ENCODE peak calls at places on chromosomes 11 and 22, in nine cellular contexts. I, Z, N, K, C, D, U, G and V are unnamed samples.

GRCh38 chr11:104036603-104037394 is at the start of gene DDI1:
- DNase-seq in D (no peak), K (no peak), I (no peak), N (no peak), U (no peak), G (no peak), C (peak; percentile 59), Z (no peak), V (no peak)

GRCh38 chr11:125084057-125084416 is 20.9 kb downstream of the SLC37A2 start:
- DNase-seq in N (no peak), C (no peak), D (no peak), Z (no peak), I (no peak), K (no peak), G (no peak), U (no peak), V (no peak)

GRCh38 chr22:23106906-23107367 is 34.9 kb downstream of the RSPH14 start:
- DNase-seq in G (no peak), K (no peak), U (peak; percentile 47), C (no peak), N (no peak), I (no peak), D (no peak), Z (no peak), V (no peak)

GRCh38 chr11:120172921-120173705 is 35.2 kb upstream of the TRIM29 start:
- DNase-seq in Z (no peak), C (no peak), N (no peak), D (no peak), U (no peak), G (no peak), K (no peak), I (no peak), V (no peak)

GRCh38 chr22:50035976-50036375 is 22.1 kb downstream of the TTLL8 start:
- DNase-seq in D (no peak), Z (no peak), C (no peak), I (no peak), K (no peak), U (no peak), N (no peak), G (no peak), V (no peak)

GRCh38 chr11:10032991-10033390 is 261.0 kb downstream of the SBF2 start:
- DNase-seq in I (peak; percentile 52), N (peak; percentile 41), U (no peak), Z (no peak), G (no peak), K (no peak), D (no peak), C (no peak), V (no peak)

GRCh38 chr11:94588366-94588952 is 21.3 kb downstream of the PIWIL4 start:
- DNase-seq in G (no peak), I (no peak), C (no peak), U (no peak), N (no peak), D (no peak), Z (peak; percentile 25), K (no peak), V (no peak)

GRCh38 chr11:11618973-11619435 is 2.8 kb downstream of the GALNT18 start:
- DNase-seq in G (no peak), D (no peak), N (peak; percentile 19), K (peak; percentile 34), Z (no peak), C (no peak), I (no peak), U (no peak), V (no peak)

GRCh38 chr22:22955866-22956535 is 68.4 kb downstream of the IGLL5 start:
- DNase-seq in G (peak; percentile 85), I (peak; percentile 48), U (peak; percentile 75), C (peak; percentile 42), K (peak; percentile 85), D (peak; percentile 43), N (peak; percentile 68), Z (peak; percentile 73), V (peak; percentile 60)

GRCh38 chr11:283405-284080 is 5.3 kb downstream of the NLRP6 start:
- DNase-seq in N (no peak), I (no peak), K (no peak), G (no peak), C (no peak), D (no peak), U (no peak), Z (no peak), V (no peak)

GRCh38 chr22:44445731-44446130 is 52.3 kb downstream of the RTL6 start:
- DNase-seq in I (peak; percentile 23), N (peak; percentile 46), G (no peak), Z (no peak), K (no peak), U (no peak), C (peak; percentile 20), D (no peak), V (no peak)

GRCh38 chr22:19607198-19608113 is 83.2 kb upstream of the CLDN5 start:
- DNase-seq in U (peak; percentile 67), I (no peak), G (peak; percentile 61), Z (no peak), D (no peak), K (no peak), N (peak; percentile 78), C (no peak), V (peak; percentile 39)

GRCh38 chr11:94424662-94425061 is 23.4 kb upstream of the GPR83 start:
- DNase-seq in Z (no peak), N (peak; percentile 71), I (peak; percentile 29), D (no peak), G (no peak), U (no peak), C (no peak), K (no peak), V (no peak)

GRCh38 chr11:94926698-94927237 is 46.6 kb downstream of the CWC15 start:
- DNase-seq in K (no peak), N (peak; percentile 12), U (peak; percentile 52), C (peak; percentile 89), D (no peak), G (no peak), I (peak; percentile 89), Z (peak; percentile 73), V (no peak)

GRCh38 chr22:49062155-49063039 is 765.3 kb downstream of the BRD1 start:
- DNase-seq in N (no peak), I (no peak), K (no peak), D (no peak), Z (no peak), G (no peak), U (peak; percentile 95), C (no peak), V (no peak)

GRCh38 chr22:27051407-27051806 is 394.0 kb downstream of the MIAT start:
- DNase-seq in U (no peak), G (no peak), I (no peak), K (no peak), N (no peak), Z (no peak), C (no peak), D (no peak), V (no peak)

GRCh38 chr22:25207553-25208157 is 8.0 kb downstream of the CRYBB3 start:
- DNase-seq in Z (no peak), N (no peak), C (no peak), K (no peak), U (no peak), D (no peak), G (no peak), I (no peak), V (no peak)
- H3K36me3 ChIP-seq in Z (no peaks in the 10 kb centered on the region), N (no peaks in the 10 kb centered on the region), C (no peaks in the 10 kb centered on the region), K (no peaks in the 10 kb centered on the region), U (no peaks in the 10 kb centered on the region), D (no peaks in the 10 kb centered on the region), G (no peaks in the 10 kb centered on the region), I (no peaks in the 10 kb centered on the region), V (no peaks in the 10 kb centered on the region)

GRCh38 chr11:12812849-12813248 is 138.6 kb downstream of the TEAD1 start:
- DNase-seq in I (peak; percentile 50), K (no peak), C (no peak), G (no peak), U (no peak), D (no peak), Z (no peak), N (no peak), V (no peak)

GRCh38 chr11:12815150-12815523 is 140.9 kb downstream of the TEAD1 start:
- DNase-seq in G (no peak), Z (no peak), D (no peak), I (no peak), U (no peak), K (no peak), C (no peak), N (no peak), V (no peak)

GRCh38 chr11:12810497-12810896 is 136.3 kb downstream of the TEAD1 start:
- DNase-seq in Z (no peak), U (no peak), N (no peak), K (no peak), I (peak; percentile 92), C (no peak), G (no peak), D (no peak), V (no peak)

GRCh38 chr11:12813371-12814225 is 139.4 kb downstream of the TEAD1 start:
- DNase-seq in Z (no peak), N (peak; percentile 67), K (no peak), I (peak; percentile 81), D (no peak), U (no peak), G (no peak), C (no peak), V (no peak)

DNA sequence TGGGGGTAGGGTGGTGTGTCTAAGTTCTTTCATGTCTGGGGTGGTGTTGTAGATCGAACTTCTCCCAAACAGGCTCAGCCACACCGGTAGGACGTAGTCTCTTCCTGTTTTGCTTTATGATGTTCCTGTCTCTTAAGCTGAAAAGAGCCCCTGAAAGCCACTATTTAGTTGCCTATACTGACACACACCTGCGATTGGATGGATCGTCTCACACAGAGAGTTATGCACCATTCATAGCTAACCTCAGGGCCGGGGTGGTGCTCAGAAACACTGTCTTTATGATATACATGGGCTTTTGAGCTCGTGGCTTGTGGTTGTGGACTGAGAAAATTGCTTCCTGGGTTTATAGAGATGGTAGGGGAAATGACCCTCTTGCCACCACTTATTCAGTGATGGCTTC is 137.6 kb downstream of the TEAD1 start:
- DNase-seq in C (no peak), N (no peak), I (no peak), D (no peak), K (no peak), U (no peak), G (no peak), Z (no peak), V (no peak)
- H3K4me1 ChIP-seq in C (peaks cover 28% of the 10 kb centered on the region), N (peaks cover 39% of the 10 kb centered on the region), I (peaks cover 55% of the 10 kb centered on the region), D (no peaks in the 10 kb centered on the region), K (peaks cover 36% of the 10 kb centered on the region), U (peaks cover 34% of the 10 kb centered on the region), G (no peaks in the 10 kb centered on the region), Z (peaks cover 7% of the 10 kb centered on the region), V (peaks cover 11% of the 10 kb centered on the region)

DNA sequence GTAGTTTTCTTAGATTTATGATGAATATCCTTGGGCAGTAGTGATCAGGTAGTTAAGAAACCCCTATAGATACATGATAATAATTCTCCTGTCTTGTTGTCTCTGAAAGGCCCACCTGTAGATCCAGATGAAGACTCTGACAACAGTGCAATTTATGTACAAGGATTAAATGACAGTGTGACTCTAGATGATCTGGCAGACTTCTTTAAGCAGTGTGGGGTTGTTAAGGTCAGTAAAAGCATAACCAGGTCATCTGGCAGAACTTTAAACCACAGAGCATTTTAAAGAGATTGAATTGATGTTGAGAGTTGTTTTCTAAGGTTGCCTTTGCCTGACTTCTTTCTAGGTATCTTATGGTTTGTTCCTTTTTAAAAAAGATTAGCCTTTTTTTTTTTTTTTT is 14.1 kb upstream of the GAS2L1 start:
- DNase-seq in U (no peak), D (no peak), C (no peak), G (no peak), N (no peak), Z (no peak), I (no peak), K (no peak), V (no peak)
- H3K36me3 ChIP-seq in U (peaks cover 18% of the 10 kb centered on the region), D (peaks cover 80% of the 10 kb centered on the region), C (peaks cover 61% of the 10 kb centered on the region), G (peaks cover 100% of the 10 kb centered on the region), N (peaks cover 93% of the 10 kb centered on the region), Z (peaks cover 31% of the 10 kb centered on the region), I (peaks cover 25% of the 10 kb centered on the region), K (peaks cover 51% of the 10 kb centered on the region), V (peaks cover 94% of the 10 kb centered on the region)

GRCh38 chr11:1946812-1947480 is at the start of gene MRPL23:
- DNase-seq in I (no peak), N (no peak), C (peak; percentile 45), D (peak; percentile 27), K (no peak), Z (no peak), U (peak; percentile 16), G (no peak), V (no peak)
- H3K4me1 ChIP-seq in I (no peaks in the 10 kb centered on the region), N (peaks cover 4% of the 10 kb centered on the region), C (no peaks in the 10 kb centered on the region), D (no peaks in the 10 kb centered on the region), K (no peaks in the 10 kb centered on the region), Z (no peaks in the 10 kb centered on the region), U (no peaks in the 10 kb centered on the region), G (no peaks in the 10 kb centered on the region), V (no peaks in the 10 kb centered on the region)